ENCODE peak calls at places on chromosomes 3 and 15, in nine cellular contexts. Y is AG10803, K is tibial artery, T is Peyer's patch, O is GM20000, C is sigmoid colon, J is esophagus squamous epithelium, H is fibroblast of the aortic adventitia, L is psoas muscle. E is an unnamed sample.

GRCh38 chr3:12158387-12159226 is at the start of gene TIMP4:
- DNase-seq in Y (peak), K (peak), T (peak), O (no peak), C (peak), J (no peak), H (peak), L (peak), E (peak)

GRCh38 chr3:85255954-85256353 is 297.2 kb downstream of the CADM2 start:
- DNase-seq in Y (no peak), K (no peak), T (no peak), O (no peak), C (no peak), J (no peak), H (no peak), L (no peak), E (no peak)

GRCh38 chr3:177234121-177234520 is 36.8 kb upstream of the TBL1XR1 start:
- DNase-seq in Y (no peak), K (no peak), T (no peak), O (no peak), C (no peak), J (no peak), H (peak), L (no peak), E (no peak)

GRCh38 chr3:108006077-108006675 is 84.7 kb downstream of the CD47 start:
- DNase-seq in Y (peak), K (no peak), T (peak), O (no peak), C (no peak), J (no peak), H (peak), L (no peak), E (peak)

GRCh38 chr3:149245738-149246451 is 24.3 kb upstream of the CP start:
- DNase-seq in Y (peak), K (no peak), T (no peak), O (peak), C (no peak), J (no peak), H (peak), L (no peak), E (peak)

GRCh38 chr3:145776782-145777408 is 384.1 kb downstream of the PLOD2 start:
- DNase-seq in Y (peak), K (no peak), T (no peak), O (peak), C (no peak), J (no peak), H (peak), L (no peak), E (peak)

GRCh38 chr3:30310251-30310954 is 296.0 kb upstream of the TGFBR2 start:
- DNase-seq in Y (no peak), K (no peak), T (no peak), O (no peak), C (no peak), J (no peak), H (peak), L (no peak), E (peak)

GRCh38 chr3:180762866-180763265 is 83.6 kb upstream of the CCDC39 start:
- DNase-seq in Y (no peak), K (no peak), T (no peak), O (no peak), C (no peak), J (no peak), H (no peak), L (no peak), E (no peak)

GRCh38 chr15:70469651-70470555 is 293.5 kb downstream of the UACA start:
- DNase-seq in Y (no peak), K (no peak), T (no peak), O (no peak), C (no peak), J (no peak), H (no peak), L (no peak), E (no peak)

GRCh38 chr3:126133606-126134005 is 46.8 kb downstream of the ALDH1L1 start:
- DNase-seq in Y (no peak), K (peak), T (peak), O (no peak), C (peak), J (no peak), H (no peak), L (peak), E (no peak)

GRCh38 chr15:69480932-69481331 is 28.3 kb downstream of the RPLP1 start:
- DNase-seq in Y (no peak), K (no peak), T (no peak), O (no peak), C (no peak), J (no peak), H (no peak), L (no peak), E (no peak)

GRCh38 chr3:151393146-151393831 is 8.7 kb upstream of the P2RY12 start:
- DNase-seq in Y (peak), K (no peak), T (no peak), O (no peak), C (no peak), J (no peak), H (no peak), L (no peak), E (no peak)

GRCh38 chr15:100901702-100902435 is 17.3 kb upstream of the LRRK1 start:
- DNase-seq in Y (peak), K (no peak), T (no peak), O (no peak), C (peak), J (no peak), H (peak), L (peak), E (peak)

GRCh38 chr3:59212128-59212764 is 162.4 kb upstream of the CFAP20DC start:
- DNase-seq in Y (peak), K (no peak), T (no peak), O (peak), C (no peak), J (no peak), H (peak), L (no peak), E (peak)

GRCh38 chr3:149784064-149784704 is 8.2 kb downstream of the ANKUB1 start:
- DNase-seq in Y (peak), K (no peak), T (no peak), O (no peak), C (no peak), J (no peak), H (no peak), L (no peak), E (peak)

GRCh38 chr15:62488383-62488782 is 323.3 kb upstream of the C2CD4B start:
- DNase-seq in Y (no peak), K (no peak), T (no peak), O (no peak), C (no peak), J (no peak), H (no peak), L (no peak), E (no peak)

GRCh38 chr3:124032351-124032880 is 40.5 kb upstream of the ROPN1 start:
- DNase-seq in Y (peak), K (peak), T (no peak), O (no peak), C (peak), J (no peak), H (peak), L (peak), E (peak)

GRCh38 chr15:74396445-74397238 is 29.2 kb upstream of the CYP11A1 start:
- DNase-seq in Y (peak), K (no peak), T (no peak), O (peak), C (no peak), J (no peak), H (peak), L (no peak), E (no peak)

GRCh38 chr3:23199649-23200048 is 3.5 kb upstream of the UBE2E2 start:
- DNase-seq in Y (no peak), K (no peak), T (no peak), O (no peak), C (no peak), J (no peak), H (no peak), L (no peak), E (no peak)

DNA sequence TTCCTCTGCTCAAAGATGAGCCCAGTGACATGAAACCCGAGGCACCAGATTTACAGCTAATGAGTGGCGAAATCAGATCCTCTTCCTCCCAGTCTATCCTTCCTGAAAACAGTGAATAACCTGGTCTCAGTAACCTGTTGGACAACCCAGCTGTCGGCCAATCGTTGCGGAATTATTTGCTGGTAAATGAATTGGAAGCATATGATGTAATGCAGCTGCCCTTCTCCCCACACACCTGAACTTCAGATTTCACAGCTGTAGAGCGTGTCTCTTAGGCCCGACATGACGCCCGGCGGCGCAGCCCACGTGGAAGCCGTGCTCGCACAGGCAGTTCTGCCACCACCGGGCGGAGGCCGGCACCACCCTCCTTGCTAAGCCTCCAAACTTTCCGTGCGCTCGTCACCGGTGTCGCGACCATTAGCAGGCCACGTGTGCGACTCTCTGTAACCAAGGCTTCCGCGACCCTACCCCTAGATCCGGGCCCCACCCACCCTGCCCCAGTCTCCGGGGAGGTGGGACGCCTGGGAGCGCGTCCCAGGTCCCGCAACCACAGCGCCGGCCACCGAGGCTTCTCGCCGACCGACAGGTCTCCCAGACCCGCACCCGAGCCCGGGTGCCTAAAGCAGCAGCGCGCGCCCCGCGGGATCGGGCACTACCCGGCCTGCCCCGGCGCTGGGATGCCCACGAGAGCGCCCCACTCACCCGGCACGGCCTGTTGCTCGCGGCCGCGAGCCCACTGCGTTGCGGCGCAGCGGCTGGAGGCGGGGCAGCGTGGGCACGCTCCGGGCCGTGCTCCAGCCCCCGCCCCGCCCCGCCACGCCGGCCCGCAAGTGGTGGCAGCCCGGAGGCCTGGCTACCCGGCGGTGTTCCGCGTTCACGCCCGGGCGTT is at the start of gene RIOX2:
- DNase-seq in Y (peak), K (peak), T (peak), O (peak), C (peak), J (peak), H (peak), L (peak), E (peak)
- TF ChIP-seq CTCF in Y (no peak), K (no peak), T (no peak), O (no peak), C (no peak), J (no peak), H (peak), L (no peak), E (no peak)

DNA sequence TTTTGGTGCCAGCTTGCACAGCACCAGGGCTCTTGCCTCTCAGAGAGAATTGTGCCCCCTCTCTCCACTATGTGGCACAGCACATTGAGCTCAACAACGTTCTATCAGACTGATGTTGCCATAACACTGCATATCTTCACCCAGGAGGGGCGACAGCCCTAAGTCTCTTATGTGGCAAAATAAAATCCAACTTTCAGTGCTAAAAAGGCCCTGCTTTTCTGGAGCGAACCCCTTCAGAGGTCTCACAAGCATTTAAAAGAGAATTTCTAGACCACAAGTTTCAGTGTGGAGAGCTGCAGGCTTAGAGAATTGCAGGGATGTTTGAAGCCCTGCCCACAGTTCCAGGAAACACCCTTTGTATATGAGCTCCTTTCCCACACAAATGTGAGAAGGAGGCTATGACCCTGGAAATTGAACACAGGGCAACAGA is 85.5 kb downstream of the LIPC start:
- DNase-seq in Y (no peak), K (no peak), T (no peak), O (no peak), C (no peak), J (no peak), H (no peak), L (no peak), E (no peak)
- TF ChIP-seq CTCF in Y (no peak), K (no peak), T (no peak), O (no peak), C (no peak), J (no peak), H (no peak), L (no peak), E (no peak)

GRCh38 chr3:86774082-86774691 is 216.8 kb downstream of the VGLL3 start:
- DNase-seq in Y (peak), K (no peak), T (no peak), O (no peak), C (no peak), J (no peak), H (peak), L (no peak), E (peak)
- TF ChIP-seq CTCF in Y (peak), K (peak), T (no peak), O (peak), C (no peak), J (peak), H (peak), L (peak), E (peak)

DNA sequence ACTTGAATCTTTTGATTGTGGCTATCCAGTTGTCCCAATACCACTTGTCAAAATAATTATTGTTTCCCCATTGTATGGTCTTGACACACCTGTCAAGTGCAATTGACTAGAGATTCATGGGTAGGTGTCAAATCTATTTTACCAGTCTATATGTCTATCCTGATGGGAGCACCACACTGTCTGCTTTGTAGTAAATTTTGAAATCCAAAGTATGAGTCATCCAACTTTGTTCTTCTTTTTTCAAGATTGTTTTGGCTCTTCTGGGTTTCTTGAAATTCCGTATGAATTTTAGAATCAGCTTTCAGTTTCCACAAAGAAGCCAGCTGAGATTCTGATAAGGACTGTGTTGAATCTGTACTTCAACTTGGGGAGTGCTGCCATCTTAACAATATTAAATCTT is 71.9 kb downstream of the CSNK1G1 start:
- DNase-seq in Y (peak), K (no peak), T (no peak), O (no peak), C (no peak), J (no peak), H (peak), L (no peak), E (no peak)
- TF ChIP-seq CTCF in Y (no peak), K (no peak), T (no peak), O (no peak), C (no peak), J (no peak), H (no peak), L (no peak), E (no peak)

GRCh38 chr3:55804170-55805095 is 317.3 kb upstream of the WNT5A start:
- DNase-seq in Y (no peak), K (no peak), T (no peak), O (no peak), C (no peak), J (no peak), H (no peak), L (no peak), E (no peak)
- TF ChIP-seq CTCF in Y (no peak), K (no peak), T (no peak), O (no peak), C (no peak), J (no peak), H (no peak), L (no peak), E (no peak)

GRCh38 chr3:38138347-38139190 is at the start of gene MYD88:
- DNase-seq in Y (peak), K (peak), T (peak), O (peak), C (peak), J (peak), H (peak), L (peak), E (peak)
- TF ChIP-seq CTCF in Y (no peak), K (no peak), T (no peak), O (no peak), C (no peak), J (no peak), H (peak), L (no peak), E (no peak)

DNA sequence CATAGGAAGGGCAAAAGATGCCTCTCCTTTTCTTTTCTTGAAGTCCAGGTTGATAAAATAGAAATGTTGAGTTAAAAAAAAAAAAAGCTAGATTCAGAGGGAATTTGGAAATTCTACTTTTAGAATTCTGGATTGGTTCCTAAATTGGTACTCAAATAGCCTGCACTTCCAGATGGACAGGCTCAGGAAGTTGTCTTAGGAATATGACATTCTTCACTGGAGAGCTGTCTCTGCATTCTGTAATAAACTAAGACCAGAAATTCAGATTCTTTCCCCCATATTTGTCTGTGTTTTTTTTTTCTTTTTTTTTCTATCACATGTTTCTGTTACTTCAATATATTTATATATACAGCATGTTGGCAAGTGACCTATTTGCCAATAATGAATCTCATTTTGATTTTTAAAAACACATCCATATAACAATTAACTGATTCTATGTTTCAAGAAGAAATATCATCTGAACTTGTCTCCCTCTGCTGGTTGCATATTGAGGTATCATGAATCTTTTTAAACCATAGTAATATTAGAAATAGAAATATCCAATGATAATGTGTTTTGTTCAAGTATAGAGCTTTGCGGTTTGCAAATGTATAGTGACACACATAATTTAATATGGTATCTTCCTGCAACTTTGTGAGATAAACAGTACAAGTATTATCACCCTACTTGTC is 8.5 kb upstream of the LSAMP start:
- DNase-seq in Y (peak), K (no peak), T (no peak), O (no peak), C (no peak), J (no peak), H (peak), L (no peak), E (no peak)
- TF ChIP-seq CTCF in Y (peak), K (no peak), T (no peak), O (no peak), C (peak), J (no peak), H (peak), L (peak), E (peak)

E was measured in cardiac muscle cell.